ENCODE peak calls at places on chromosomes 3 and 15, in five cellular contexts. L is GM12878, O is IMR-90, N is K562, K is HepG2. X is an unnamed sample.
A peak's percentile ranks its signal among the peaks of the same experiment; 100 is the strongest.

GRCh38 chr15:64045774-64046346 is 425 bp downstream of the DAPK2 start:
- DNase-seq in L (no peak), K (no peak), N (no peak), O (no peak), X (peak; percentile 89)

GRCh38 chr3:58666683-58667082 is at the start of gene FAM3D:
- DNase-seq in L (no peak), O (no peak), K (no peak), N (no peak), X (no peak)

GRCh38 chr3:54138937-54139547 is 16.7 kb downstream of the CACNA2D3 start:
- DNase-seq in N (no peak), L (no peak), O (no peak), K (no peak), X (no peak)

GRCh38 chr3:151371531-151371930 is 13.0 kb downstream of the P2RY12 start:
- DNase-seq in O (peak; percentile 17), L (no peak), N (no peak), K (no peak), X (no peak)

GRCh38 chr15:101810905-101811304 is 1.1 kb upstream of the OR4F15 start:
- DNase-seq in O (no peak), N (peak; percentile 14), K (no peak), L (no peak), X (no peak)

GRCh38 chr15:82228750-82229149 is 33.8 kb downstream of the EFL1 start:
- DNase-seq in N (no peak), K (no peak), O (peak; percentile 36), L (no peak), X (no peak)

GRCh38 chr15:90539789-90540188 is 10.1 kb downstream of the CRTC3 start:
- DNase-seq in N (no peak), K (no peak), L (no peak), O (no peak), X (no peak)

GRCh38 chr3:112333002-112333385 is at the start of gene CD200:
- DNase-seq in L (no peak), K (no peak), O (peak; percentile 16), N (no peak), X (peak; percentile 79)

GRCh38 chr3:169236662-169237174 is 426.8 kb downstream of the MECOM start:
- DNase-seq in K (no peak), N (no peak), L (no peak), O (peak; percentile 4), X (no peak)

GRCh38 chr15:71261934-71262333 is 146.7 kb downstream of the THSD4 start:
- DNase-seq in L (no peak), K (no peak), N (no peak), O (no peak), X (peak; percentile 33)

GRCh38 chr15:92415639-92416297 is 22.1 kb downstream of the ST8SIA2 start:
- DNase-seq in L (no peak), O (no peak), K (no peak), N (no peak), X (no peak)

GRCh38 chr15:39618063-39618823 is 37.4 kb downstream of the THBS1 start:
- DNase-seq in O (no peak), N (no peak), K (no peak), L (no peak), X (no peak)

GRCh38 chr3:30473374-30474051 is 132.9 kb upstream of the TGFBR2 start:
- DNase-seq in O (peak; percentile 46), K (no peak), L (no peak), N (no peak), X (no peak)

GRCh38 chr3:172038823-172039222 is 555 bp upstream of the FNDC3B start:
- DNase-seq in N (peak; percentile 48), K (no peak), O (peak; percentile 49), L (no peak), X (no peak)

GRCh38 chr15:60000113-60000823 is 3.8 kb upstream of the FOXB1 start:
- DNase-seq in K (no peak), N (no peak), L (no peak), O (no peak), X (peak; percentile 19)

GRCh38 chr15:79310612-79310984 is 314 bp upstream of the TMED3 start:
- DNase-seq in O (peak; percentile 21), N (peak; percentile 61), L (no peak), K (peak; percentile 9), X (no peak)

GRCh38 chr3:194279701-194280360 is 71.3 kb downstream of the CPN2 start:
- DNase-seq in L (no peak), N (no peak), O (no peak), K (no peak), X (no peak)

GRCh38 chr15:85800460-85801123 is 5.9 kb upstream of the KLHL25 start:
- DNase-seq in N (no peak), O (peak; percentile 61), L (no peak), K (peak; percentile 78), X (no peak)

GRCh38 chr3:112530573-112530972 is 31.2 kb downstream of the ATG3 start:
- DNase-seq in O (no peak), N (no peak), L (no peak), K (no peak), X (no peak)

GRCh38 chr15:101126618-101127502 is 125.0 kb downstream of the CHSY1 start:
- DNase-seq in K (no peak), L (no peak), N (no peak), O (peak; percentile 81), X (peak; percentile 63)

GRCh38 chr15:72784233-72784876 is 797 bp upstream of the ADPGK start:
- DNase-seq in L (peak; percentile 43), O (peak; percentile 89), K (peak; percentile 62), N (peak; percentile 80), X (peak; percentile 64)

GRCh38 chr15:80059786-80060489 is 462 bp downstream of the ZFAND6 start:
- DNase-seq in L (no peak), O (peak; percentile 16), K (peak; percentile 24), N (peak; percentile 83), X (peak; percentile 92)

GRCh38 chr3:138348107-138348949 is at the start of gene MRAS:
- DNase-seq in K (peak; percentile 59), N (peak; percentile 68), O (peak; percentile 73), L (no peak), X (peak; percentile 91)

GRCh38 chr3:105883798-105884377 is 15.1 kb upstream of the CBLB start:
- DNase-seq in O (no peak), L (no peak), K (no peak), N (no peak), X (peak; percentile 61)

GRCh38 chr3:47491186-47491585 is 15.4 kb upstream of the SCAP start:
- DNase-seq in N (no peak), O (no peak), L (no peak), K (no peak), X (no peak)

GRCh38 chr3:47482411-47482810 is 6.7 kb upstream of the SCAP start:
- DNase-seq in O (no peak), K (no peak), L (no peak), N (peak; percentile 53), X (no peak)

GRCh38 chr3:47491777-47492176 is 16.0 kb upstream of the SCAP start:
- DNase-seq in K (no peak), N (no peak), O (no peak), L (no peak), X (no peak)

GRCh38 chr3:47487265-47487664 is 11.5 kb upstream of the SCAP start:
- DNase-seq in N (no peak), L (no peak), K (no peak), O (no peak), X (no peak)

GRCh38 chr3:47485812-47486211 is 10.1 kb upstream of the SCAP start:
- DNase-seq in N (no peak), K (no peak), O (peak; percentile 66), L (no peak), X (no peak)
- TF ChIP-seq MXI1 in N (no peak), K (no peak), O (no peak), L (no peak), X (no peak)

DNA sequence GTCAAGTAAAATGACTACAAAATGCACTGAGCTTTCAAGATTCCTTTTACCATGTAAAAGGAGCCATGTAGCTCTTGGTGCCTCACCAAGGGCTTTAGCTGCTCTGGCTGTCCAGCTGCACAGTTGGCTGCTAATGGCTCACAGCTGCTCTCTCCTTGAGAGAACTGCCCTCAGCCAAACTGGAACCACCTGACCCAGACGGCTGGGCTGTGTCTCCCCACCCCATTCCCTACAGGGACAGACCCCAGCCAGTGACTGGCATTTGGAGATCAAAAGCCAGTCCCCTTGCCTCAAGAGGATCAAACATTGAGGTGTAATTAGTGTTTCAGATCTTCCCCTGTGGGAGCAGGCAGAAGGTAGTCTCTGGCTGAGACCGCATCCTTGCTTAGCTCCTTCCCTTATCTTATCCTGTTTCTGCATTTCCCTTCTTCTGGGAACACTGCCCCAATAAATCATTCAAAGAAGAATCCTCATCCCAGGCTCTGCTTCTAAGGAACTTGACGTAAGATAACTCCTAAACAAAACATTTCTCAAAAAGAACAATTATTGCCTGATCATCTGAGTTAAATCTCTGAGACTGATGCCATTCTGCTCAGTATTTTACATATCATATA is 28.6 kb upstream of the UBE2E2 start:
- DNase-seq in O (no peak), N (no peak), K (no peak), L (no peak), X (peak; percentile 12)
- TF ChIP-seq MXI1 in O (no peak), N (no peak), K (no peak), L (no peak), X (no peak)

DNA sequence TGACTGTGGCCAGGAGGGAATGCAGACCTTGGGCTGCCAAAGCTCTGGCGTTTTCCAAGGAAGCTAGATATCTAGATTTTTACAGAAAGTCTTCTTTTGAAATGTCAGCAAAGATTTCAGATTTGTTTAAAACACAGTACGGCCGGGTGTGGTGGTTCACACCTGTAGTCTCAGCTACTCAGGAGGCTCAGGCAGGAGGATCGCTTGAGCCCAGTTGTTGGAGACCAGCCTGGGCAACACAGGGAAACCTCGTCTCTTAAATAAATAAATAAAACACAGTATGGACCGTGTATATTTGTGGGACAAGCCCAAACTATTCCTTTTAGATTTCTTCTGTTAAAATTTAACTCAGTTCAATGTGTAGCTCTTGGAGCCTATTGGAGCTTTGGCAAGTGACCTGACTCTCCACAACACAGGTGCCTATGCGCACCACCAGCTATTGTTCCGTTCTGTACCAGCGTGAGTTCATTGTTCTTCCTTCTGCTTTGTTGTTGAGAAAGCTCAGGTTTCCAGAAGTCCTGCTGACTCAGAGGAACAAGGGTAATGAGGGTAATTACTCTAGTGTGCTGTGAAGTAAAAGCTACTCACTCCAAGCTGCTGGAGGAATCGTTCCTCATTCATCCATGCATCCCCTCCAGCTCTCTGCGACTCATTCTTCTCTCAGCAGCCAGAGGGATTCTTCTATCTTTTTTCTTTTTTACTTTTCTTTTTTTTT is 73.1 kb upstream of the SLC6A6 start:
- DNase-seq in L (no peak), K (no peak), N (no peak), O (peak; percentile 56), X (no peak)
- TF ChIP-seq MXI1 in L (no peak), K (no peak), N (no peak), O (no peak), X (no peak)

GRCh38 chr15:58585668-58586461 is 154.1 kb downstream of the LIPC start:
- DNase-seq in L (peak; percentile 59), O (no peak), K (no peak), N (peak; percentile 35), X (no peak)
- TF ChIP-seq MXI1 in L (no peak), O (no peak), K (no peak), N (no peak), X (no peak)